ENCODE peak calls at places on chromosomes 1 and 21, in seven cellular contexts. B, P, M, K, S, J and G are unnamed samples.

GRCh38 chr1:1240822-1241587 is 5.5 kb downstream of the C1QTNF12 start:
- DNase-seq in M (no peak), K (no peak), B (no peak), S (no peak), P (no peak), J (no peak), G (no peak)

GRCh38 chr1:107141491-107142369 is 891 bp downstream of the NTNG1 start:
- DNase-seq in B (no peak), M (peak; percentile 73), K (no peak), J (no peak), S (peak; percentile 76), P (no peak), G (peak; percentile 26)

GRCh38 chr21:15943009-15943666 is 213.4 kb downstream of the USP25 start:
- DNase-seq in S (no peak), K (no peak), J (no peak), P (no peak), M (no peak), B (no peak), G (no peak)

GRCh38 chr1:21956720-21957552 is 19.8 kb upstream of the HSPG2 start:
- DNase-seq in K (peak; percentile 79), J (no peak), B (peak; percentile 17), S (peak; percentile 81), P (no peak), M (peak; percentile 74), G (no peak)

GRCh38 chr1:25148673-25149300 is 83.5 kb downstream of the SYF2 start:
- DNase-seq in K (no peak), M (no peak), J (no peak), S (no peak), P (no peak), B (peak; percentile 7), G (peak; percentile 43)

GRCh38 chr1:170732262-170732595 is 68.3 kb downstream of the PRRX1 start:
- DNase-seq in P (no peak), J (no peak), B (no peak), K (no peak), M (no peak), S (no peak), G (no peak)

GRCh38 chr1:229117664-229118300 is 153.1 kb upstream of the RAB4A start:
- DNase-seq in B (no peak), P (peak; percentile 92), J (peak; percentile 84), S (peak; percentile 88), K (peak; percentile 79), M (peak; percentile 54), G (no peak)

GRCh38 chr1:191240925-191241324 is 763.3 kb upstream of the BRINP3 start:
- DNase-seq in K (no peak), S (no peak), P (no peak), M (no peak), B (no peak), J (no peak), G (no peak)

GRCh38 chr1:216887032-216887431 is 163.8 kb upstream of the ESRRG start:
- DNase-seq in S (no peak), P (no peak), J (no peak), M (no peak), K (no peak), B (no peak), G (no peak)

GRCh38 chr1:90573736-90574135 is 143.4 kb downstream of the BARHL2 start:
- DNase-seq in P (no peak), J (no peak), B (no peak), K (no peak), M (no peak), S (no peak), G (no peak)

GRCh38 chr1:180415985-180416633 is 86.3 kb downstream of the ACBD6 start:
- DNase-seq in M (peak; percentile 16), P (no peak), J (no peak), S (no peak), K (no peak), B (no peak), G (peak; percentile 46)

GRCh38 chr1:44721521-44722361 is 9.2 kb downstream of the RNU5D-1 start:
- DNase-seq in K (peak; percentile 86), P (no peak), M (peak; percentile 56), J (no peak), S (no peak), B (peak; percentile 50), G (peak; percentile 99)

GRCh38 chr1:2248127-2248826 is 20.2 kb downstream of the SKI start:
- DNase-seq in J (no peak), M (peak; percentile 74), P (no peak), K (no peak), S (no peak), B (no peak), G (no peak)

GRCh38 chr1:210792703-210793102 is 341.2 kb downstream of the KCNH1 start:
- DNase-seq in P (no peak), S (no peak), B (no peak), K (no peak), J (no peak), M (peak; percentile 43), G (no peak)

GRCh38 chr21:45865106-45865835 is 116.3 kb upstream of the COL6A1 start:
- DNase-seq in M (no peak), P (peak; percentile 26), S (peak; percentile 22), B (no peak), K (no peak), J (no peak), G (no peak)

GRCh38 chr1:53733975-53734649 is 4.9 kb downstream of the GLIS1 start:
- DNase-seq in M (no peak), K (no peak), B (no peak), J (no peak), S (no peak), P (no peak), G (no peak)

GRCh38 chr1:54671985-54672608 is 30.5 kb downstream of the MROH7 start:
- DNase-seq in P (no peak), M (peak; percentile 76), K (peak; percentile 76), J (no peak), B (peak; percentile 55), S (no peak), G (peak; percentile 80)

GRCh38 chr1:100353073-100353801 is 931 bp downstream of the CDC14A start:
- DNase-seq in B (peak; percentile 33), K (peak; percentile 40), S (peak; percentile 78), J (no peak), P (peak; percentile 81), M (peak; percentile 60), G (no peak)

GRCh38 chr1:101174722-101175121 is 62.1 kb upstream of the S1PR1 start:
- DNase-seq in M (no peak), B (no peak), S (no peak), K (no peak), P (no peak), J (no peak), G (no peak)

GRCh38 chr1:47592296-47592975 is 154.6 kb downstream of the FOXD2 start:
- DNase-seq in M (no peak), J (no peak), S (no peak), P (no peak), K (peak; percentile 6), B (no peak), G (no peak)

DNA sequence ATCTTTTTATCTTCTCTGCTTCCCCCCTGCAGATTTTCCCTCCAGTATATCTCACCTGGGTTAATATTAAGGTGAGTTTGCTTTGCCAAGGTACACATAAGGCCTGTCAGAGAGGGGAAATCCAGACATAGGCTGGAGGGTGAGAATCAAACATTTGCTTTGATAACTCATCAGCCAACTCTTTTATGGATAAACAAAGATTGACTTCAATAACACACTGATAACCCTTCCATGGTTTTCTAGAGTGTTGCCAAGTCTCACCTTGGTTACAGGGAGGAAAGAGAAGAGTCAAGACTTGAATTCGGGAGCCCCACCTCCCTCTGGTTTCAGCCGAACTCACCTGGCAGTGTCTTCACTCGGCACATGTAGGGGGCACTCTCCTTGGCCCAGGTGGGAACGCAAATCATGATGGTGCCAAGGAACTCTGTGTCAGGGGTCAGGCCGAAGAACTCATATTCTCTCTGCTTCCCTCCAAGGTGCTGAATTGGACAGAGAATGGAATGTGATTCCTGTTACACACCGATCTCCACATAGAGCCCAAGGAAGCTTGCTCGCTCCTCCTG is 15.1 kb downstream of the IL22RA1 start:
- DNase-seq in P (no peak), S (no peak), K (no peak), M (no peak), B (no peak), J (no peak), G (no peak)
- H3K4me3 ChIP-seq in P (no peak overlapping the region), S (no peak overlapping the region), K (no peak overlapping the region), M (no peak overlapping the region), B (no peak overlapping the region), J (no peak overlapping the region), G (no peak overlapping the region)

DNA sequence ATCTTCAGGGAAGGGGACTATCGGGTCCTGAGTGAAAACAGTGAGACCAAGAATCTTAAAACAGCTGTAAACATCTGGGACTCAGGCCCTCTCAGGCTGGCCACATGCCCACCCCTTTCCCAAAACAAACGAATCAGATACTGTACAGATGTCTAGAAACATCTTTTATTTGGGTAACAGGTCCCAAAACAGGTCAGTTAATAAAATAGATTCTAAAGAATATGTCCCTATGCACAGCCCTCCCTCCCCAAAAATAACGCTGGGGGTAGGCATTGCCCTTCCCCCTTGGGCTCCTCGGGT is 499 bp upstream of the CRTC2 start:
- DNase-seq in S (no peak), B (no peak), J (no peak), K (peak; percentile 48), P (no peak), M (no peak), G (no peak)
- H3K4me3 ChIP-seq in S (no peak overlapping the region), B (peak overlapping the region; percentile 74), J (peak overlapping the region; percentile 96), K (no peak overlapping the region), P (peak overlapping the region; percentile 91), M (no peak overlapping the region), G (peak overlapping the region; percentile 95)

DNA sequence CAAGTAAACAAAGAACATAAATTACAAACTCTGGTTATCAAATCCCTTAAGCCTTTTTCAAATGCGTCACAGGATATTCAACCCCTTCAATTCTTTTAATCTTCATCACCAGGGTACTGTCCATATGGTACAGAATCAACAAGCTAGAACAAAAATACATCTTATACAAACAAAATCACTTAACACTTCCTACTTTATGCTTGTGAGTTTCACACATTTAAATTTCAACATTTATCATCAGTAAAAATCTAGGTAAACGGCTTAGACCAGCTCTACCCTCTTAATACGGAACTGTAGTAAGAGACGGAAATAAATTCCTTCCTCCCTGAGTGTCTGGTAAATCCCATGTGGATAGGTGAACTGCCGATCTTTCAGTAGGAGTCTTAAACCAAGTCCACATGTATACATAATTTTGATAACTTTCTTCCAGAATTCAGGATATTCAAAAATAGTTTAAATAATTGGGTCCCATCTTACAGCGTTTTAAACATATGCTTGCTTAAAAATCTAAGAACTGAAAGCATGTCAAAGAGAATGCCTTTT is 1.0 kb downstream of the CCDC181 start:
- DNase-seq in M (no peak), P (no peak), K (no peak), S (no peak), B (no peak), J (no peak), G (no peak)
- H3K4me3 ChIP-seq in M (no peak overlapping the region), P (peak overlapping the region; percentile 77), K (no peak overlapping the region), S (no peak overlapping the region), B (no peak overlapping the region), J (no peak overlapping the region), G (no peak overlapping the region)

DNA sequence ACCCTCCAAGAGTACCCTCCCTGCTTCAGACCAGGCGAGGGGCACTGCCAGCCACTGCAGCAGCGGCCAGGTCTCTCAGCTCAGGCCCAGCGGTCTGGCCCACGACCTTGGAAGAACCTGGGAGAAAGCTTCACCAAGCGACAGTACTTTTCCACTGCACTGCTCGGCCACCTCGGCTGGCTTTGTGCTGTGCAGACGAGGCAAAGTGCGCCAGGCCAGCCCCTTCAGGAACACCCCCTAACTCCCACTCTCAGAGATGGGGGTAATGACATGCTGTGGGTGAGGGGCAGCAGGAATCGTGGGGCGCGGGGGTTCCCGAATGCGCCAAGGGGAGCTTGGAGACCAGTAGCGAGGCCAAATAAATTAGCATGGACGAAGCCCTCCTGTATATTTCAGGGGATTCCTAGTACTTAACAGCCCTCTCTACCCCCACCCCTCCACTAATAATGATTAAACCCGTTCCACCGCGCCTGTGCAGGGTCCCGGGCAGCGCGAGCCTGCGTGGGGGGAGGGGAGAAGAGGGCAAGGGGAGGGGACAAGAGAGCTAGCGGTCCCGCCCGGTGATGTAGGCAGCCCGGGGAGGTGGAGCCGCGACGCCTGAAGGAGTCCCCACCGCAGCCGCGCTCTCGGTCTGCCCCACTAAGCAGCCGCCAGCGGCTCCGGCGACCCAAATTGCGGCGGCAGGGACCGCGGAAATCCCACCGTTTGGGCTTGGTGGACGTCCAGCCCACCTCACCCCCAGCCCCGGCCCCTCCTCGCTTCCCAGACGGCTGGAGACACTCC is at the start of gene FAM43B:
- DNase-seq in J (peak; percentile 69), B (no peak), S (peak; percentile 87), P (no peak), M (peak; percentile 80), K (peak; percentile 95), G (peak; percentile 10)
- H3K4me3 ChIP-seq in J (peak within 1 kb of the TSS; percentile 46), B (no peak within 1 kb of the TSS), S (no peak within 1 kb of the TSS), P (peak within 1 kb of the TSS; percentile 72), M (peak within 1 kb of the TSS; percentile 36), K (no peak within 1 kb of the TSS), G (peak within 1 kb of the TSS; percentile 15)